ENCODE peak calls at places on chromosome 16, in nine cellular contexts. D is neural progenitor cell, K is AG09319, Z is caudate nucleus, S is type B pancreatic cell, J is brain microvascular endothelial cell, V is progenitor cell of endocrine pancreas, O is left cardiac atrium, R is A172. E is an unnamed sample.

GRCh38 chr16:53235851-53236250 is 181.1 kb downstream of the CHD9 start:
- DNase-seq in V (no peak), Z (no peak), D (no peak), R (no peak), J (no peak), O (no peak), S (no peak), K (no peak), E (no peak)

GRCh38 chr16:85974428-85975375 is 75.7 kb downstream of the IRF8 start:
- DNase-seq in K (no peak), R (no peak), J (no peak), Z (peak; percentile 28), V (no peak), O (no peak), D (no peak), S (no peak), E (no peak)

GRCh38 chr16:83011939-83012338 is 385.2 kb downstream of the CDH13 start:
- DNase-seq in S (no peak), O (no peak), D (no peak), Z (no peak), J (no peak), R (no peak), V (no peak), K (no peak), E (no peak)

GRCh38 chr16:84179612-84180320 is 7.1 kb downstream of the TAF1C start:
- DNase-seq in Z (no peak), K (no peak), D (no peak), O (no peak), R (no peak), V (no peak), J (no peak), S (no peak), E (no peak)

GRCh38 chr16:26394409-26394808 is 672.3 kb upstream of the C16orf82 start:
- DNase-seq in S (no peak), O (no peak), J (no peak), Z (no peak), K (no peak), D (no peak), V (no peak), R (no peak), E (no peak)

GRCh38 chr16:66459878-66460277 is 32.8 kb downstream of the BEAN1 start:
- DNase-seq in Z (no peak), J (no peak), O (no peak), S (no peak), K (no peak), D (peak; percentile 45), R (no peak), V (no peak), E (no peak)

GRCh38 chr16:88735616-88736015 is 29.3 kb downstream of the CTU2 start:
- DNase-seq in O (no peak), K (no peak), J (no peak), S (no peak), Z (no peak), R (no peak), D (no peak), V (no peak), E (no peak)

GRCh38 chr16:10951016-10951415 is 6.7 kb downstream of the CLEC16A start:
- DNase-seq in V (no peak), S (no peak), Z (no peak), R (no peak), O (no peak), J (no peak), D (no peak), K (no peak), E (no peak)

GRCh38 chr16:11411059-11411550 is 65.8 kb downstream of the RMI2 start:
- DNase-seq in O (no peak), S (no peak), J (no peak), K (no peak), R (no peak), V (no peak), D (no peak), Z (no peak), E (no peak)

GRCh38 chr16:15403392-15403995 is 7.9 kb downstream of the MPV17L start:
- DNase-seq in O (no peak), D (no peak), R (no peak), Z (no peak), K (no peak), J (no peak), S (no peak), V (no peak), E (no peak)

GRCh38 chr16:73018796-73019455 is 29.0 kb downstream of the ZFHX3 start:
- DNase-seq in V (no peak), O (no peak), S (no peak), K (no peak), R (no peak), J (no peak), D (no peak), Z (no peak), E (no peak)

GRCh38 chr16:29898786-29899515 is 399 bp downstream of the SEZ6L2 start:
- DNase-seq in D (peak; percentile 80), R (peak; percentile 22), S (no peak), O (no peak), Z (no peak), J (peak; percentile 33), V (no peak), K (no peak), E (no peak)

GRCh38 chr16:68354816-68355215 is 44.0 kb downstream of the PRMT7 start:
- DNase-seq in O (no peak), Z (no peak), D (no peak), S (no peak), K (no peak), J (no peak), V (no peak), R (no peak), E (no peak)

GRCh38 chr16:4682084-4682581 is 11.2 kb upstream of the NUDT16L1 start:
- DNase-seq in J (no peak), O (no peak), V (no peak), D (no peak), R (no peak), Z (no peak), S (no peak), K (no peak), E (no peak)

GRCh38 chr16:8950580-8951077 is 13.1 kb downstream of the USP7 start:
- DNase-seq in D (no peak), V (no peak), Z (no peak), R (no peak), O (no peak), S (no peak), K (no peak), J (peak; percentile 67), E (no peak)

GRCh38 chr16:82061861-82062525 is 26.9 kb downstream of the HSD17B2 start:
- DNase-seq in O (no peak), Z (no peak), V (no peak), R (peak; percentile 49), S (no peak), J (peak; percentile 24), D (peak; percentile 45), K (no peak), E (no peak)

GRCh38 chr16:28292731-28293588 is 635 bp downstream of the SBK1 start:
- DNase-seq in R (no peak), Z (no peak), O (no peak), J (no peak), S (no peak), K (no peak), D (peak; percentile 88), V (peak; percentile 65), E (no peak)